ENCODE peak calls at places on chromosomes 13 and 19, in nine cellular contexts. One of them, this sample, is unnamed.

GRCh38 chr13:77868717-77869116 is 49.9 kb downstream of the EDNRB start:
- DNase-seq in OCI-LY7: no peak
- DNase-seq in osteoblast: no peak
- DNase-seq in neural crest cell: no peak
- DNase-seq in stimulated activated CD8-positive, alpha-beta memory T cell treated with anti-CD3 and anti-CD28 coated beads, Interleukin-15, amount 100 ng/mL, for 24 hours: no peak
- DNase-seq in effector memory CD4-positive, alpha-beta T cell: no peak
- DNase-seq in SW 1271: no peak
- DNase-seq in breast epithelium: no peak
- DNase-seq in HS-27A: no peak
- DNase-seq in this sample: no peak

GRCh38 chr19:43719918-43720317 is 4.0 kb downstream of the IRGC start:
- DNase-seq in OCI-LY7: no peak
- DNase-seq in osteoblast: no peak
- DNase-seq in neural crest cell: no peak
- DNase-seq in stimulated activated CD8-positive, alpha-beta memory T cell treated with anti-CD3 and anti-CD28 coated beads, Interleukin-15, amount 100 ng/mL, for 24 hours: no peak
- DNase-seq in effector memory CD4-positive, alpha-beta T cell: no peak
- DNase-seq in SW 1271: no peak
- DNase-seq in breast epithelium: no peak
- DNase-seq in HS-27A: no peak
- DNase-seq in this sample: no peak

GRCh38 chr19:3062165-3063105 is at the start of gene TLE5:
- DNase-seq in OCI-LY7: peak; percentile 79
- DNase-seq in osteoblast: peak; percentile 99
- DNase-seq in neural crest cell: no peak
- DNase-seq in stimulated activated CD8-positive, alpha-beta memory T cell treated with anti-CD3 and anti-CD28 coated beads, Interleukin-15, amount 100 ng/mL, for 24 hours: peak; percentile 37
- DNase-seq in effector memory CD4-positive, alpha-beta T cell: peak; percentile 63
- DNase-seq in SW 1271: no peak
- DNase-seq in breast epithelium: no peak
- DNase-seq in HS-27A: no peak
- DNase-seq in this sample: no peak

GRCh38 chr19:5141926-5142724 is 173.2 kb downstream of the KDM4B start:
- DNase-seq in OCI-LY7: no peak
- DNase-seq in osteoblast: peak; percentile 83
- DNase-seq in neural crest cell: no peak
- DNase-seq in stimulated activated CD8-positive, alpha-beta memory T cell treated with anti-CD3 and anti-CD28 coated beads, Interleukin-15, amount 100 ng/mL, for 24 hours: no peak
- DNase-seq in effector memory CD4-positive, alpha-beta T cell: no peak
- DNase-seq in SW 1271: no peak
- DNase-seq in breast epithelium: no peak
- DNase-seq in HS-27A: no peak
- DNase-seq in this sample: no peak

GRCh38 chr19:48630289-48631036 is 6.7 kb downstream of the DBP start:
- DNase-seq in OCI-LY7: no peak
- DNase-seq in osteoblast: peak; percentile 83
- DNase-seq in neural crest cell: no peak
- DNase-seq in stimulated activated CD8-positive, alpha-beta memory T cell treated with anti-CD3 and anti-CD28 coated beads, Interleukin-15, amount 100 ng/mL, for 24 hours: no peak
- DNase-seq in effector memory CD4-positive, alpha-beta T cell: no peak
- DNase-seq in SW 1271: no peak
- DNase-seq in breast epithelium: no peak
- DNase-seq in HS-27A: no peak
- DNase-seq in this sample: no peak

GRCh38 chr19:50378863-50379236 is 2.6 kb downstream of the NR1H2 start:
- DNase-seq in OCI-LY7: no peak
- DNase-seq in osteoblast: no peak
- DNase-seq in neural crest cell: no peak
- DNase-seq in stimulated activated CD8-positive, alpha-beta memory T cell treated with anti-CD3 and anti-CD28 coated beads, Interleukin-15, amount 100 ng/mL, for 24 hours: no peak
- DNase-seq in effector memory CD4-positive, alpha-beta T cell: no peak
- DNase-seq in SW 1271: no peak
- DNase-seq in breast epithelium: no peak
- DNase-seq in HS-27A: no peak
- DNase-seq in this sample: no peak

GRCh38 chr13:29754486-29754806 is 96.0 kb downstream of the UBL3 start:
- DNase-seq in OCI-LY7: no peak
- DNase-seq in osteoblast: no peak
- DNase-seq in neural crest cell: no peak
- DNase-seq in stimulated activated CD8-positive, alpha-beta memory T cell treated with anti-CD3 and anti-CD28 coated beads, Interleukin-15, amount 100 ng/mL, for 24 hours: no peak
- DNase-seq in effector memory CD4-positive, alpha-beta T cell: no peak
- DNase-seq in SW 1271: no peak
- DNase-seq in breast epithelium: no peak
- DNase-seq in HS-27A: no peak
- DNase-seq in this sample: no peak

GRCh38 chr13:37492741-37493514 is 105.6 kb downstream of the POSTN start:
- DNase-seq in OCI-LY7: no peak
- DNase-seq in osteoblast: no peak
- DNase-seq in neural crest cell: no peak
- DNase-seq in stimulated activated CD8-positive, alpha-beta memory T cell treated with anti-CD3 and anti-CD28 coated beads, Interleukin-15, amount 100 ng/mL, for 24 hours: no peak
- DNase-seq in effector memory CD4-positive, alpha-beta T cell: no peak
- DNase-seq in SW 1271: no peak
- DNase-seq in breast epithelium: no peak
- DNase-seq in HS-27A: no peak
- DNase-seq in this sample: no peak

GRCh38 chr19:38360839-38361631 is 13.3 kb upstream of the PSMD8 start:
- DNase-seq in OCI-LY7: no peak
- DNase-seq in osteoblast: no peak
- DNase-seq in neural crest cell: no peak
- DNase-seq in stimulated activated CD8-positive, alpha-beta memory T cell treated with anti-CD3 and anti-CD28 coated beads, Interleukin-15, amount 100 ng/mL, for 24 hours: no peak
- DNase-seq in effector memory CD4-positive, alpha-beta T cell: no peak
- DNase-seq in SW 1271: no peak
- DNase-seq in breast epithelium: no peak
- DNase-seq in HS-27A: no peak
- DNase-seq in this sample: no peak

GRCh38 chr13:47211106-47211505 is 314.3 kb upstream of the HTR2A start:
- DNase-seq in OCI-LY7: no peak
- DNase-seq in osteoblast: no peak
- DNase-seq in neural crest cell: no peak
- DNase-seq in stimulated activated CD8-positive, alpha-beta memory T cell treated with anti-CD3 and anti-CD28 coated beads, Interleukin-15, amount 100 ng/mL, for 24 hours: no peak
- DNase-seq in effector memory CD4-positive, alpha-beta T cell: no peak
- DNase-seq in SW 1271: peak; percentile 2
- DNase-seq in breast epithelium: no peak
- DNase-seq in HS-27A: no peak
- DNase-seq in this sample: no peak

GRCh38 chr13:87057807-87058520 is 613.2 kb upstream of the SLITRK5 start:
- DNase-seq in OCI-LY7: no peak
- DNase-seq in osteoblast: no peak
- DNase-seq in neural crest cell: no peak
- DNase-seq in stimulated activated CD8-positive, alpha-beta memory T cell treated with anti-CD3 and anti-CD28 coated beads, Interleukin-15, amount 100 ng/mL, for 24 hours: no peak
- DNase-seq in effector memory CD4-positive, alpha-beta T cell: no peak
- DNase-seq in SW 1271: no peak
- DNase-seq in breast epithelium: no peak
- DNase-seq in HS-27A: no peak
- DNase-seq in this sample: no peak

GRCh38 chr19:2324220-2324948 is 4.0 kb downstream of the LSM7 start:
- DNase-seq in OCI-LY7: no peak
- DNase-seq in osteoblast: no peak
- DNase-seq in neural crest cell: no peak
- DNase-seq in stimulated activated CD8-positive, alpha-beta memory T cell treated with anti-CD3 and anti-CD28 coated beads, Interleukin-15, amount 100 ng/mL, for 24 hours: no peak
- DNase-seq in effector memory CD4-positive, alpha-beta T cell: no peak
- DNase-seq in SW 1271: no peak
- DNase-seq in breast epithelium: no peak
- DNase-seq in HS-27A: no peak
- DNase-seq in this sample: no peak

GRCh38 chr19:46482645-46483044 is 11.3 kb upstream of the PNMA8A start:
- DNase-seq in OCI-LY7: no peak
- DNase-seq in osteoblast: no peak
- DNase-seq in neural crest cell: no peak
- DNase-seq in stimulated activated CD8-positive, alpha-beta memory T cell treated with anti-CD3 and anti-CD28 coated beads, Interleukin-15, amount 100 ng/mL, for 24 hours: no peak
- DNase-seq in effector memory CD4-positive, alpha-beta T cell: no peak
- DNase-seq in SW 1271: no peak
- DNase-seq in breast epithelium: no peak
- DNase-seq in HS-27A: no peak
- DNase-seq in this sample: no peak

GRCh38 chr13:114177245-114178010 is 1.6 kb upstream of the CFAP97D2 start:
- DNase-seq in OCI-LY7: no peak
- DNase-seq in osteoblast: peak; percentile 83
- DNase-seq in neural crest cell: no peak
- DNase-seq in stimulated activated CD8-positive, alpha-beta memory T cell treated with anti-CD3 and anti-CD28 coated beads, Interleukin-15, amount 100 ng/mL, for 24 hours: no peak
- DNase-seq in effector memory CD4-positive, alpha-beta T cell: no peak
- DNase-seq in SW 1271: no peak
- DNase-seq in breast epithelium: no peak
- DNase-seq in HS-27A: no peak
- DNase-seq in this sample: no peak

GRCh38 chr13:65555973-65556372 is 1674.2 kb downstream of the PCDH9 start:
- DNase-seq in OCI-LY7: no peak
- DNase-seq in osteoblast: no peak
- DNase-seq in neural crest cell: no peak
- DNase-seq in stimulated activated CD8-positive, alpha-beta memory T cell treated with anti-CD3 and anti-CD28 coated beads, Interleukin-15, amount 100 ng/mL, for 24 hours: no peak
- DNase-seq in effector memory CD4-positive, alpha-beta T cell: no peak
- DNase-seq in SW 1271: no peak
- DNase-seq in breast epithelium: no peak
- DNase-seq in HS-27A: no peak
- DNase-seq in this sample: no peak

GRCh38 chr13:82070411-82070810 is 1729.5 kb upstream of the SPRY2 start:
- DNase-seq in OCI-LY7: no peak
- DNase-seq in osteoblast: no peak
- DNase-seq in neural crest cell: no peak
- DNase-seq in stimulated activated CD8-positive, alpha-beta memory T cell treated with anti-CD3 and anti-CD28 coated beads, Interleukin-15, amount 100 ng/mL, for 24 hours: no peak
- DNase-seq in effector memory CD4-positive, alpha-beta T cell: no peak
- DNase-seq in SW 1271: no peak
- DNase-seq in breast epithelium: no peak
- DNase-seq in HS-27A: no peak
- DNase-seq in this sample: no peak

GRCh38 chr13:112791662-112792440 is 102.0 kb downstream of the ATP11A start:
- DNase-seq in OCI-LY7: no peak
- DNase-seq in osteoblast: peak; percentile 34
- DNase-seq in neural crest cell: no peak
- DNase-seq in stimulated activated CD8-positive, alpha-beta memory T cell treated with anti-CD3 and anti-CD28 coated beads, Interleukin-15, amount 100 ng/mL, for 24 hours: no peak
- DNase-seq in effector memory CD4-positive, alpha-beta T cell: no peak
- DNase-seq in SW 1271: no peak
- DNase-seq in breast epithelium: no peak
- DNase-seq in HS-27A: no peak
- DNase-seq in this sample: no peak

GRCh38 chr19:40740747-40741146 is 9.5 kb downstream of the ACTMAP start:
- DNase-seq in OCI-LY7: no peak
- DNase-seq in osteoblast: peak; percentile 84
- DNase-seq in neural crest cell: no peak
- DNase-seq in stimulated activated CD8-positive, alpha-beta memory T cell treated with anti-CD3 and anti-CD28 coated beads, Interleukin-15, amount 100 ng/mL, for 24 hours: no peak
- DNase-seq in effector memory CD4-positive, alpha-beta T cell: no peak
- DNase-seq in SW 1271: no peak
- DNase-seq in breast epithelium: no peak
- DNase-seq in HS-27A: no peak
- DNase-seq in this sample: no peak

GRCh38 chr13:80001510-80001842 is 339.4 kb downstream of the SPRY2 start:
- DNase-seq in OCI-LY7: no peak
- DNase-seq in osteoblast: no peak
- DNase-seq in neural crest cell: no peak
- DNase-seq in stimulated activated CD8-positive, alpha-beta memory T cell treated with anti-CD3 and anti-CD28 coated beads, Interleukin-15, amount 100 ng/mL, for 24 hours: no peak
- DNase-seq in effector memory CD4-positive, alpha-beta T cell: no peak
- DNase-seq in SW 1271: no peak
- DNase-seq in breast epithelium: no peak
- DNase-seq in HS-27A: no peak
- DNase-seq in this sample: no peak

GRCh38 chr19:3514930-3515329 is 8.8 kb downstream of the FZR1 start:
- DNase-seq in OCI-LY7: no peak
- DNase-seq in osteoblast: peak; percentile 89
- DNase-seq in neural crest cell: no peak
- DNase-seq in stimulated activated CD8-positive, alpha-beta memory T cell treated with anti-CD3 and anti-CD28 coated beads, Interleukin-15, amount 100 ng/mL, for 24 hours: no peak
- DNase-seq in effector memory CD4-positive, alpha-beta T cell: no peak
- DNase-seq in SW 1271: no peak
- DNase-seq in breast epithelium: no peak
- DNase-seq in HS-27A: no peak
- DNase-seq in this sample: no peak

GRCh38 chr19:50779504-50780457 is 9.5 kb downstream of the GPR32 start:
- DNase-seq in OCI-LY7: no peak
- DNase-seq in osteoblast: no peak
- DNase-seq in neural crest cell: no peak
- DNase-seq in stimulated activated CD8-positive, alpha-beta memory T cell treated with anti-CD3 and anti-CD28 coated beads, Interleukin-15, amount 100 ng/mL, for 24 hours: no peak
- DNase-seq in effector memory CD4-positive, alpha-beta T cell: no peak
- DNase-seq in SW 1271: no peak
- DNase-seq in breast epithelium: no peak
- DNase-seq in HS-27A: no peak
- DNase-seq in this sample: no peak

GRCh38 chr13:112131081-112131739 is 64.3 kb downstream of the SOX1 start:
- DNase-seq in OCI-LY7: no peak
- DNase-seq in osteoblast: peak; percentile 30
- DNase-seq in neural crest cell: no peak
- DNase-seq in stimulated activated CD8-positive, alpha-beta memory T cell treated with anti-CD3 and anti-CD28 coated beads, Interleukin-15, amount 100 ng/mL, for 24 hours: no peak
- DNase-seq in effector memory CD4-positive, alpha-beta T cell: no peak
- DNase-seq in SW 1271: no peak
- DNase-seq in breast epithelium: peak; percentile 25
- DNase-seq in HS-27A: no peak
- DNase-seq in this sample: no peak

GRCh38 chr13:99985243-99985874 is 3.8 kb downstream of the ZIC2 start:
- DNase-seq in OCI-LY7: no peak
- DNase-seq in osteoblast: peak; percentile 73
- DNase-seq in neural crest cell: no peak
- DNase-seq in stimulated activated CD8-positive, alpha-beta memory T cell treated with anti-CD3 and anti-CD28 coated beads, Interleukin-15, amount 100 ng/mL, for 24 hours: no peak
- DNase-seq in effector memory CD4-positive, alpha-beta T cell: no peak
- DNase-seq in SW 1271: no peak
- DNase-seq in breast epithelium: no peak
- DNase-seq in HS-27A: no peak
- DNase-seq in this sample: no peak

GRCh38 chr13:100434010-100434763 is 154.4 kb downstream of the GGACT start:
- DNase-seq in OCI-LY7: no peak
- DNase-seq in osteoblast: no peak
- DNase-seq in neural crest cell: no peak
- DNase-seq in stimulated activated CD8-positive, alpha-beta memory T cell treated with anti-CD3 and anti-CD28 coated beads, Interleukin-15, amount 100 ng/mL, for 24 hours: no peak
- DNase-seq in effector memory CD4-positive, alpha-beta T cell: no peak
- DNase-seq in SW 1271: no peak
- DNase-seq in breast epithelium: no peak
- DNase-seq in HS-27A: peak; percentile 31
- DNase-seq in this sample: no peak

GRCh38 chr13:53165201-53165600 is 136.6 kb downstream of the OLFM4 start:
- DNase-seq in OCI-LY7: no peak
- DNase-seq in osteoblast: no peak
- DNase-seq in neural crest cell: no peak
- DNase-seq in stimulated activated CD8-positive, alpha-beta memory T cell treated with anti-CD3 and anti-CD28 coated beads, Interleukin-15, amount 100 ng/mL, for 24 hours: no peak
- DNase-seq in effector memory CD4-positive, alpha-beta T cell: no peak
- DNase-seq in SW 1271: no peak
- DNase-seq in breast epithelium: no peak
- DNase-seq in HS-27A: no peak
- DNase-seq in this sample: no peak

GRCh38 chr19:48868196-48868886 is at the start of gene PLEKHA4:
- DNase-seq in OCI-LY7: no peak
- DNase-seq in osteoblast: peak; percentile 94
- DNase-seq in neural crest cell: no peak
- DNase-seq in stimulated activated CD8-positive, alpha-beta memory T cell treated with anti-CD3 and anti-CD28 coated beads, Interleukin-15, amount 100 ng/mL, for 24 hours: no peak
- DNase-seq in effector memory CD4-positive, alpha-beta T cell: no peak
- DNase-seq in SW 1271: no peak
- DNase-seq in breast epithelium: no peak
- DNase-seq in HS-27A: no peak
- DNase-seq in this sample: no peak

GRCh38 chr13:34430294-34430693 is 511.8 kb upstream of the NBEA start:
- DNase-seq in OCI-LY7: no peak
- DNase-seq in osteoblast: no peak
- DNase-seq in neural crest cell: no peak
- DNase-seq in stimulated activated CD8-positive, alpha-beta memory T cell treated with anti-CD3 and anti-CD28 coated beads, Interleukin-15, amount 100 ng/mL, for 24 hours: no peak
- DNase-seq in effector memory CD4-positive, alpha-beta T cell: no peak
- DNase-seq in SW 1271: no peak
- DNase-seq in breast epithelium: no peak
- DNase-seq in HS-27A: no peak
- DNase-seq in this sample: no peak

GRCh38 chr19:40223135-40223822 is 3.2 kb downstream of the CCNP start:
- DNase-seq in OCI-LY7: no peak
- DNase-seq in osteoblast: peak; percentile 42
- DNase-seq in neural crest cell: no peak
- DNase-seq in stimulated activated CD8-positive, alpha-beta memory T cell treated with anti-CD3 and anti-CD28 coated beads, Interleukin-15, amount 100 ng/mL, for 24 hours: no peak
- DNase-seq in effector memory CD4-positive, alpha-beta T cell: peak; percentile 22
- DNase-seq in SW 1271: no peak
- DNase-seq in breast epithelium: no peak
- DNase-seq in HS-27A: no peak
- DNase-seq in this sample: no peak

GRCh38 chr13:44331912-44332840 is 41.4 kb upstream of the SERP2 start:
- DNase-seq in OCI-LY7: no peak
- DNase-seq in osteoblast: peak; percentile 89
- DNase-seq in neural crest cell: no peak
- DNase-seq in stimulated activated CD8-positive, alpha-beta memory T cell treated with anti-CD3 and anti-CD28 coated beads, Interleukin-15, amount 100 ng/mL, for 24 hours: no peak
- DNase-seq in effector memory CD4-positive, alpha-beta T cell: no peak
- DNase-seq in SW 1271: no peak
- DNase-seq in breast epithelium: no peak
- DNase-seq in HS-27A: no peak
- DNase-seq in this sample: no peak

GRCh38 chr19:56116606-56117005 is 4.5 kb downstream of the ZNF787 start:
- DNase-seq in OCI-LY7: no peak
- DNase-seq in osteoblast: peak; percentile 6
- DNase-seq in neural crest cell: no peak
- DNase-seq in stimulated activated CD8-positive, alpha-beta memory T cell treated with anti-CD3 and anti-CD28 coated beads, Interleukin-15, amount 100 ng/mL, for 24 hours: no peak
- DNase-seq in effector memory CD4-positive, alpha-beta T cell: no peak
- DNase-seq in SW 1271: no peak
- DNase-seq in breast epithelium: no peak
- DNase-seq in HS-27A: no peak
- DNase-seq in this sample: no peak

GRCh38 chr13:76556632-76557031 is 329.6 kb downstream of the KCTD12 start:
- DNase-seq in OCI-LY7: no peak
- DNase-seq in osteoblast: no peak
- DNase-seq in neural crest cell: no peak
- DNase-seq in stimulated activated CD8-positive, alpha-beta memory T cell treated with anti-CD3 and anti-CD28 coated beads, Interleukin-15, amount 100 ng/mL, for 24 hours: no peak
- DNase-seq in effector memory CD4-positive, alpha-beta T cell: no peak
- DNase-seq in SW 1271: no peak
- DNase-seq in breast epithelium: no peak
- DNase-seq in HS-27A: no peak
- DNase-seq in this sample: no peak

This sample was measured in NCI-H1048.